ENCODE peak calls at places on chromosomes 7 and 10, in nine cellular contexts. One of them, this sample, is unnamed.

GRCh38 chr7:3241686-3242258 is 59.3 kb upstream of the SDK1 start:
- DNase-seq in left colon: no peak
- DNase-seq in Peyer's patch: no peak
- DNase-seq in GM23338: no peak
- DNase-seq in effector CD4-positive, alpha-beta T cell: no peak
- DNase-seq in SW 1271: no peak
- DNase-seq in T-cell: no peak
- DNase-seq in A549: no peak
- DNase-seq in hypothalamus: no peak
- DNase-seq in this sample: no peak

GRCh38 chr7:106166651-106167342 is 54.7 kb upstream of the SYPL1 start:
- DNase-seq in left colon: peak
- DNase-seq in Peyer's patch: peak
- DNase-seq in GM23338: peak
- DNase-seq in effector CD4-positive, alpha-beta T cell: peak
- DNase-seq in SW 1271: peak
- DNase-seq in T-cell: peak
- DNase-seq in A549: peak
- DNase-seq in hypothalamus: no peak
- DNase-seq in this sample: peak

GRCh38 chr7:94578615-94579014 is 69.0 kb downstream of the CASD1 start:
- DNase-seq in left colon: no peak
- DNase-seq in Peyer's patch: no peak
- DNase-seq in GM23338: no peak
- DNase-seq in effector CD4-positive, alpha-beta T cell: no peak
- DNase-seq in SW 1271: no peak
- DNase-seq in T-cell: no peak
- DNase-seq in A549: no peak
- DNase-seq in hypothalamus: no peak
- DNase-seq in this sample: no peak

GRCh38 chr10:11246752-11247467 is 229.2 kb downstream of the CELF2 start:
- DNase-seq in left colon: no peak
- DNase-seq in Peyer's patch: no peak
- DNase-seq in GM23338: no peak
- DNase-seq in effector CD4-positive, alpha-beta T cell: no peak
- DNase-seq in SW 1271: no peak
- DNase-seq in T-cell: no peak
- DNase-seq in A549: no peak
- DNase-seq in hypothalamus: no peak
- DNase-seq in this sample: no peak

GRCh38 chr7:27139335-27140107 is 4.0 kb downstream of the HOXA5 start:
- DNase-seq in left colon: no peak
- DNase-seq in Peyer's patch: peak
- DNase-seq in GM23338: peak
- DNase-seq in effector CD4-positive, alpha-beta T cell: no peak
- DNase-seq in SW 1271: no peak
- DNase-seq in T-cell: no peak
- DNase-seq in A549: no peak
- DNase-seq in hypothalamus: no peak
- DNase-seq in this sample: peak

GRCh38 chr7:98862716-98863420 is 6.9 kb downstream of the TMEM130 start:
- DNase-seq in left colon: no peak
- DNase-seq in Peyer's patch: no peak
- DNase-seq in GM23338: no peak
- DNase-seq in effector CD4-positive, alpha-beta T cell: no peak
- DNase-seq in SW 1271: no peak
- DNase-seq in T-cell: no peak
- DNase-seq in A549: no peak
- DNase-seq in hypothalamus: no peak
- DNase-seq in this sample: no peak

GRCh38 chr7:133735222-133735621 is 391.9 kb upstream of the LRGUK start:
- DNase-seq in left colon: no peak
- DNase-seq in Peyer's patch: no peak
- DNase-seq in GM23338: no peak
- DNase-seq in effector CD4-positive, alpha-beta T cell: no peak
- DNase-seq in SW 1271: no peak
- DNase-seq in T-cell: no peak
- DNase-seq in A549: no peak
- DNase-seq in hypothalamus: no peak
- DNase-seq in this sample: no peak

GRCh38 chr7:158252081-158252836 is 335.4 kb downstream of the PTPRN2 start:
- DNase-seq in left colon: no peak
- DNase-seq in Peyer's patch: no peak
- DNase-seq in GM23338: no peak
- DNase-seq in effector CD4-positive, alpha-beta T cell: no peak
- DNase-seq in SW 1271: no peak
- DNase-seq in T-cell: no peak
- DNase-seq in A549: no peak
- DNase-seq in hypothalamus: no peak
- DNase-seq in this sample: peak

GRCh38 chr10:71231196-71231595 is 18.8 kb downstream of the UNC5B start:
- DNase-seq in left colon: no peak
- DNase-seq in Peyer's patch: no peak
- DNase-seq in GM23338: no peak
- DNase-seq in effector CD4-positive, alpha-beta T cell: no peak
- DNase-seq in SW 1271: no peak
- DNase-seq in T-cell: no peak
- DNase-seq in A549: no peak
- DNase-seq in hypothalamus: no peak
- DNase-seq in this sample: no peak

GRCh38 chr7:100162874-100163533 is 4.5 kb upstream of the TRAPPC14 start:
- DNase-seq in left colon: peak
- DNase-seq in Peyer's patch: no peak
- DNase-seq in GM23338: peak
- DNase-seq in effector CD4-positive, alpha-beta T cell: no peak
- DNase-seq in SW 1271: no peak
- DNase-seq in T-cell: no peak
- DNase-seq in A549: no peak
- DNase-seq in hypothalamus: no peak
- DNase-seq in this sample: no peak

GRCh38 chr10:113945075-113945686 is 90.7 kb downstream of the NHLRC2 start:
- DNase-seq in left colon: peak
- DNase-seq in Peyer's patch: no peak
- DNase-seq in GM23338: no peak
- DNase-seq in effector CD4-positive, alpha-beta T cell: no peak
- DNase-seq in SW 1271: peak
- DNase-seq in T-cell: no peak
- DNase-seq in A549: no peak
- DNase-seq in hypothalamus: no peak
- DNase-seq in this sample: no peak

GRCh38 chr10:117678106-117678505 is 135.6 kb downstream of the EMX2 start:
- DNase-seq in left colon: no peak
- DNase-seq in Peyer's patch: no peak
- DNase-seq in GM23338: no peak
- DNase-seq in effector CD4-positive, alpha-beta T cell: no peak
- DNase-seq in SW 1271: no peak
- DNase-seq in T-cell: no peak
- DNase-seq in A549: no peak
- DNase-seq in hypothalamus: no peak
- DNase-seq in this sample: no peak

GRCh38 chr7:129089521-129090212 is 34.8 kb upstream of the TNPO3 start:
- DNase-seq in left colon: no peak
- DNase-seq in Peyer's patch: no peak
- DNase-seq in GM23338: no peak
- DNase-seq in effector CD4-positive, alpha-beta T cell: no peak
- DNase-seq in SW 1271: no peak
- DNase-seq in T-cell: no peak
- DNase-seq in A549: no peak
- DNase-seq in hypothalamus: no peak
- DNase-seq in this sample: no peak

GRCh38 chr7:43711503-43711902 is 17.8 kb downstream of the COA1 start:
- DNase-seq in left colon: no peak
- DNase-seq in Peyer's patch: no peak
- DNase-seq in GM23338: no peak
- DNase-seq in effector CD4-positive, alpha-beta T cell: no peak
- DNase-seq in SW 1271: no peak
- DNase-seq in T-cell: no peak
- DNase-seq in A549: no peak
- DNase-seq in hypothalamus: no peak
- DNase-seq in this sample: no peak

GRCh38 chr7:158272509-158273137 is 315.0 kb downstream of the PTPRN2 start:
- DNase-seq in left colon: no peak
- DNase-seq in Peyer's patch: no peak
- DNase-seq in GM23338: no peak
- DNase-seq in effector CD4-positive, alpha-beta T cell: no peak
- DNase-seq in SW 1271: no peak
- DNase-seq in T-cell: no peak
- DNase-seq in A549: no peak
- DNase-seq in hypothalamus: no peak
- DNase-seq in this sample: no peak

GRCh38 chr10:79266092-79266491 is 81.2 kb upstream of the PPIF start:
- DNase-seq in left colon: no peak
- DNase-seq in Peyer's patch: peak
- DNase-seq in GM23338: no peak
- DNase-seq in effector CD4-positive, alpha-beta T cell: no peak
- DNase-seq in SW 1271: no peak
- DNase-seq in T-cell: no peak
- DNase-seq in A549: no peak
- DNase-seq in hypothalamus: no peak
- DNase-seq in this sample: no peak

GRCh38 chr10:16644146-16644545 is 122.5 kb upstream of the C1QL3 start:
- DNase-seq in left colon: no peak
- DNase-seq in Peyer's patch: no peak
- DNase-seq in GM23338: no peak
- DNase-seq in effector CD4-positive, alpha-beta T cell: no peak
- DNase-seq in SW 1271: peak
- DNase-seq in T-cell: no peak
- DNase-seq in A549: no peak
- DNase-seq in hypothalamus: no peak
- DNase-seq in this sample: no peak

GRCh38 chr7:82926477-82926876 is 236.2 kb downstream of the PCLO start:
- DNase-seq in left colon: no peak
- DNase-seq in Peyer's patch: no peak
- DNase-seq in GM23338: no peak
- DNase-seq in effector CD4-positive, alpha-beta T cell: no peak
- DNase-seq in SW 1271: no peak
- DNase-seq in T-cell: no peak
- DNase-seq in A549: no peak
- DNase-seq in hypothalamus: no peak
- DNase-seq in this sample: peak